ENCODE peak calls at places on chromosome 10, in five cellular contexts. One of them, this sample, is unnamed.

GRCh38 chr10:92574545-92575377 is 868 bp upstream of the IDE start:
- DNase-seq in gastrocnemius medialis: no peak
- DNase-seq in HCT116: no peak
- DNase-seq in GM23248: peak; percentile 81
- DNase-seq in PC-3: peak; percentile 39
- DNase-seq in this sample: peak; percentile 28

GRCh38 chr10:124878457-124878739 is 63.5 kb upstream of the ZRANB1 start:
- DNase-seq in PC-3: peak; percentile 31
- DNase-seq in HCT116: no peak
- DNase-seq in gastrocnemius medialis: no peak
- DNase-seq in GM23248: no peak
- DNase-seq in this sample: no peak

GRCh38 chr10:77565590-77566023 is 72.0 kb downstream of the KCNMA1 start:
- DNase-seq in GM23248: no peak
- DNase-seq in PC-3: no peak
- DNase-seq in HCT116: no peak
- DNase-seq in gastrocnemius medialis: no peak
- DNase-seq in this sample: no peak

GRCh38 chr10:75400769-75401568 is 595 bp downstream of the ZNF503 start:
- DNase-seq in HCT116: no peak
- DNase-seq in gastrocnemius medialis: no peak
- DNase-seq in GM23248: peak; percentile 90
- DNase-seq in PC-3: peak; percentile 48
- DNase-seq in this sample: no peak

GRCh38 chr10:99304857-99305220 is 24.3 kb upstream of the CNNM1 start:
- DNase-seq in GM23248: no peak
- DNase-seq in gastrocnemius medialis: no peak
- DNase-seq in PC-3: no peak
- DNase-seq in HCT116: no peak
- DNase-seq in this sample: no peak

GRCh38 chr10:128704716-128705115 is 578.5 kb upstream of the MKI67 start:
- DNase-seq in HCT116: no peak
- DNase-seq in GM23248: no peak
- DNase-seq in PC-3: peak; percentile 17
- DNase-seq in gastrocnemius medialis: no peak
- DNase-seq in this sample: no peak

GRCh38 chr10:12796431-12797185 is 204.9 kb downstream of the CCDC3 start:
- DNase-seq in HCT116: no peak
- DNase-seq in gastrocnemius medialis: no peak
- DNase-seq in PC-3: no peak
- DNase-seq in GM23248: no peak
- DNase-seq in this sample: no peak

GRCh38 chr10:124703778-124704427 is 40.3 kb downstream of the FAM53B start:
- DNase-seq in GM23248: no peak
- DNase-seq in HCT116: no peak
- DNase-seq in PC-3: no peak
- DNase-seq in gastrocnemius medialis: peak; percentile 95
- DNase-seq in this sample: peak; percentile 11

GRCh38 chr10:97321032-97321806 is 2.1 kb downstream of the FRAT1 start:
- DNase-seq in GM23248: no peak
- DNase-seq in gastrocnemius medialis: peak; percentile 34
- DNase-seq in PC-3: no peak
- DNase-seq in HCT116: no peak
- DNase-seq in this sample: no peak

GRCh38 chr10:46557319-46558140 is 1.1 kb upstream of the GPRIN2 start:
- DNase-seq in gastrocnemius medialis: peak; percentile 13
- DNase-seq in GM23248: no peak
- DNase-seq in PC-3: no peak
- DNase-seq in HCT116: no peak
- DNase-seq in this sample: no peak

GRCh38 chr10:129710510-129710847 is 243.4 kb downstream of the MGMT start:
- DNase-seq in GM23248: no peak
- DNase-seq in PC-3: no peak
- DNase-seq in HCT116: no peak
- DNase-seq in gastrocnemius medialis: no peak
- DNase-seq in this sample: no peak

GRCh38 chr10:59968705-59969104 is 62.3 kb upstream of the CCDC6 start:
- DNase-seq in PC-3: peak; percentile 55
- DNase-seq in GM23248: no peak
- DNase-seq in HCT116: no peak
- DNase-seq in gastrocnemius medialis: no peak
- DNase-seq in this sample: no peak

GRCh38 chr10:5927306-5927705 is 37.3 kb downstream of the FBH1 start:
- DNase-seq in PC-3: peak; percentile 2
- DNase-seq in HCT116: no peak
- DNase-seq in GM23248: peak; percentile 95
- DNase-seq in gastrocnemius medialis: no peak
- DNase-seq in this sample: no peak

GRCh38 chr10:18469125-18469524 is 182.3 kb downstream of the NSUN6 start:
- DNase-seq in GM23248: no peak
- DNase-seq in gastrocnemius medialis: no peak
- DNase-seq in HCT116: no peak
- DNase-seq in PC-3: no peak
- DNase-seq in this sample: no peak

GRCh38 chr10:42755028-42755451 is 27.6 kb upstream of the BMS1 start:
- DNase-seq in GM23248: no peak
- DNase-seq in gastrocnemius medialis: no peak
- DNase-seq in PC-3: no peak
- DNase-seq in HCT116: no peak
- DNase-seq in this sample: no peak

GRCh38 chr10:58412502-58412961 is 27.3 kb downstream of the TFAM start:
- DNase-seq in PC-3: peak; percentile 58
- DNase-seq in GM23248: peak; percentile 88
- DNase-seq in HCT116: no peak
- DNase-seq in gastrocnemius medialis: no peak
- DNase-seq in this sample: no peak
- H3K27ac ChIP-seq in PC-3: no peak overlapping the region
- H3K27ac ChIP-seq in GM23248: peak overlapping the region; percentile 69
- H3K27ac ChIP-seq in HCT116: no peak overlapping the region
- H3K27ac ChIP-seq in gastrocnemius medialis: no peak overlapping the region
- H3K27ac ChIP-seq in this sample: no peak overlapping the region

DNA sequence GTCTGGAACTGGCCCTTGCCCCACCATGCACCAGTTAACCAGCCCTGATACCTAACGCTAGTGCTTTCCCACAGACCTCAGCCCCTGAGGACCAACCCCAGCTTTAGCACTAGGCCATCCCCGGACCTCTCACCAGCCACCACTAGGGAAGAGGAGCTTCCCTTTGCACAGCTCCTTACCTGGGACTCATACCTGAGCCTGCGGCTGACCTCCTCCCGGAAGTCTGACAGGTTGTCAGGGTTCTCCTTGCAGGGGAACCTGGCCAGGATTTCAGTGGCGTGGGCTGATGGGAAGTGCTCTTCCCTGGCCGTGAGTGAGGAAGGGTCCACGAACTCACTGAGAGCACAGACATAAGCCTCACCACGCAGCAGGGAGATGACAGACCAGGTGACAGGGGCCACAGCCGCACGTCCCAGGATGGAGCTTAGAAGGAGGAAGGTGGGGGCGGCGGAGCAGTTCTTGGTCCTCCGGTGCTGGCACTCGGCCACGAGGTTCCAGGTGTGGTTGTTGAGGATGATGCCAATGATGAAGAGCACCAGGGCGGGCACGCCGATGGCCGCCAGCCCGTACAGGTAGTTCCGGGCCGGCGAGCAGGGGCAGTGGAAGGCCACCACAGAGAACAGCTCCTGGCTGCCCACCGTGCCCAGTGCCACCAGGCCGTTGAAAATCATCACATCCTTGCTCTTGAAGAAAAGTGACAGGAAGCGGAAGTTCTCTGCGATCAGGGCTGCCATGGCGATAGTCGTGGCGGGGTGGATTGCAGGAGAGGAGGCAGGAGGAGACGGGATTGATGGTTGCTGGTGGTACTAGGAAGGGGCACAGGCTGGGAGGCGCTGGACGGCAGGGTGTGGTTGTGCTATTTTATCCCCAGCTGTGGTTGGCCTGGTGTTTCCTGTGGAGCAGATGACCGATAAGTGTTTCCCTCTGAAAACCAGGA is 2.7 kb downstream of the CALHM2 start:
- DNase-seq in gastrocnemius medialis: no peak
- DNase-seq in HCT116: no peak
- DNase-seq in PC-3: no peak
- DNase-seq in GM23248: peak; percentile 30
- DNase-seq in this sample: no peak
- H3K27ac ChIP-seq in gastrocnemius medialis: peak overlapping the region; percentile 80
- H3K27ac ChIP-seq in HCT116: peak overlapping the region; percentile 83
- H3K27ac ChIP-seq in PC-3: no peak overlapping the region
- H3K27ac ChIP-seq in GM23248: peak overlapping the region; percentile 88
- H3K27ac ChIP-seq in this sample: no peak overlapping the region

DNA sequence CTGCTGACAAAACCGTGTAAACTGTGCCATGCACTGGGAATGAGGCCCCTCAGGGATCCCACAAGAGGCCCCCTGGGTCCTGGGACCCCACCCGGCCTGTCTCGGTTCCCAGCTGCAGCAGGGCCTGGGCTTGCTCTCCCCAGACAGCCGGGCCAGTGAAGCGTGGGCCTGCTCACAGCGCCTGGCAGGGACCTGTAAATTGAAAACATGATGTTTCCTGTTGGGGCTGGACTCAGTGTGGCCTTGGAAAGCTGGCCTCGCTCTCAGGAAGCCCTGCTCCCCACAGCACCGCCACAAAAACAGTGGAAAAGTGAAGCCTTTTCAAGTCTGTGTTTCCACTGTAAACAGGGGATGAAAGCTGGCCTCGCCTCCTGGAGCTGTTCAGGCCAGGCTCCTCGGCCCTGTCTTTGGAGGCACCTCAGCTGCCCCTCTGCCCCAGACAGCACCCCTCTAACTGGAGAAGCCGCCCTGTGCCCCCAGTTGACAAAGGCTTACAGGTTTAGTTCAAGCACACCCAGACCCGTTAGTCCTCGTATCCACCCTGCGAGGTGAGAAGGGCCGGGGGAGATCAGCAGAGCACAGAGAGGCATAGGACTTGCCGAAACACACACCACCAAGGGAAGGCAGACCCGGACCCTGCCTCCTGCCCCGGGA is 108.3 kb downstream of the ZMIZ1 start:
- DNase-seq in gastrocnemius medialis: no peak
- DNase-seq in GM23248: peak; percentile 66
- DNase-seq in HCT116: no peak
- DNase-seq in PC-3: no peak
- DNase-seq in this sample: no peak
- H3K27ac ChIP-seq in gastrocnemius medialis: peak overlapping the region; percentile 32
- H3K27ac ChIP-seq in GM23248: peak overlapping the region; percentile 74
- H3K27ac ChIP-seq in HCT116: no peak overlapping the region
- H3K27ac ChIP-seq in PC-3: no peak overlapping the region
- H3K27ac ChIP-seq in this sample: peak overlapping the region; percentile 38

GRCh38 chr10:89431977-89432376 is 17.6 kb downstream of the IFIT5 start:
- DNase-seq in gastrocnemius medialis: no peak
- DNase-seq in HCT116: no peak
- DNase-seq in GM23248: peak; percentile 38
- DNase-seq in PC-3: peak; percentile 89
- DNase-seq in this sample: no peak
- H3K27ac ChIP-seq in gastrocnemius medialis: no peak overlapping the region
- H3K27ac ChIP-seq in HCT116: no peak overlapping the region
- H3K27ac ChIP-seq in GM23248: no peak overlapping the region
- H3K27ac ChIP-seq in PC-3: no peak overlapping the region
- H3K27ac ChIP-seq in this sample: no peak overlapping the region

DNA sequence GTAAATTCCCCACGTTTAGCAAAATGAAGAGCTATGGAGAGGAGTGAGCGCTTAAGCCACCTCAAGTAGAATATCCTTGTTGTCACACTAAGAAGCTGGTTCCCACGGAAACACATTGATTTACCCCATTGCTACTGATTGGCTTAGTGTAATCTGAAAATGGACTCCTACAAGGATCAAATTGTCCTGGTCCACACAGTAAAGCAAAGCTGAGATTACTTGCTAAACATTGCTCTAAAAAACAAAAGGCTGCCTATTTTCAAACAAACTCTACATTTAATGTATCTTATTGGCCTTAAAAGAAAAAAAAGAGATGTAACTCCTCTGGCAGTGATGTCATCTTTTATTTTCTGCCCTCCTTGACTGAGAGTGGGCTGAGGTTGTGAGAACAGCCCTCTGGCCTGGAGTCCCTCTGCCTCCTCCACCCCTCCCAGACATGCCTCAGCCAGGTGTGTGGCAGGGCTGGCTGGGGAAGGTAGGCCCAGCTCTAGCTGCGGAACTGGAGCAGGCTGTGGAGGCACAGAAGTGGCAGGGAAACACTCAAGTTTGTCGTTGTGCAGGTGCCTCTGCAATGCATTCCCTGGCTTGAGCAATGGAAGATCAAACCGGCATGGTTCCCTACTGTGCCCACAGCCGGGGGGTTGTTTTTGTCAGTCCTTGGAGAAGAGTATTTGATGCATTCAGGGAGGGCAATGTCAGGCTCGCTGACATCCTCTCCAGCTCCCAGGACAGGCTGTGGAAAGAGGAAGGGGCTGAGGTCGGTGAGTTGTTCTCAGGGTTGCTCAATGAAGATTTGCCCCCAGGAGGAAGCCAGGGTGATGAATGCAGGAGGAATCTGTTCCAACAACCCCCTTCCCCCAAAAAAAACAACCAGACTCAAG is 9.1 kb downstream of the KLF6 start:
- DNase-seq in HCT116: peak; percentile 55
- DNase-seq in PC-3: peak; percentile 41
- DNase-seq in GM23248: peak; percentile 71
- DNase-seq in gastrocnemius medialis: peak; percentile 48
- DNase-seq in this sample: peak; percentile 41
- H3K27ac ChIP-seq in HCT116: peak overlapping the region; percentile 56
- H3K27ac ChIP-seq in PC-3: peak overlapping the region; percentile 86
- H3K27ac ChIP-seq in GM23248: peak overlapping the region; percentile 100
- H3K27ac ChIP-seq in gastrocnemius medialis: peak overlapping the region; percentile 100
- H3K27ac ChIP-seq in this sample: peak overlapping the region; percentile 44

GRCh38 chr10:71838264-71839211 is 12.5 kb downstream of the PSAP start:
- DNase-seq in gastrocnemius medialis: peak; percentile 60
- DNase-seq in PC-3: peak; percentile 65
- DNase-seq in GM23248: peak; percentile 84
- DNase-seq in HCT116: no peak
- DNase-seq in this sample: no peak

GRCh38 chr10:71840936-71841335 is 10.1 kb downstream of the PSAP start:
- DNase-seq in gastrocnemius medialis: no peak
- DNase-seq in PC-3: no peak
- DNase-seq in HCT116: no peak
- DNase-seq in GM23248: no peak
- DNase-seq in this sample: no peak

GRCh38 chr10:71842424-71842823 is 8.6 kb downstream of the PSAP start:
- DNase-seq in PC-3: no peak
- DNase-seq in GM23248: no peak
- DNase-seq in HCT116: no peak
- DNase-seq in gastrocnemius medialis: no peak
- DNase-seq in this sample: no peak

GRCh38 chr10:71842856-71843530 is 8.1 kb downstream of the PSAP start:
- DNase-seq in HCT116: no peak
- DNase-seq in PC-3: no peak
- DNase-seq in gastrocnemius medialis: no peak
- DNase-seq in GM23248: no peak
- DNase-seq in this sample: no peak

DNA sequence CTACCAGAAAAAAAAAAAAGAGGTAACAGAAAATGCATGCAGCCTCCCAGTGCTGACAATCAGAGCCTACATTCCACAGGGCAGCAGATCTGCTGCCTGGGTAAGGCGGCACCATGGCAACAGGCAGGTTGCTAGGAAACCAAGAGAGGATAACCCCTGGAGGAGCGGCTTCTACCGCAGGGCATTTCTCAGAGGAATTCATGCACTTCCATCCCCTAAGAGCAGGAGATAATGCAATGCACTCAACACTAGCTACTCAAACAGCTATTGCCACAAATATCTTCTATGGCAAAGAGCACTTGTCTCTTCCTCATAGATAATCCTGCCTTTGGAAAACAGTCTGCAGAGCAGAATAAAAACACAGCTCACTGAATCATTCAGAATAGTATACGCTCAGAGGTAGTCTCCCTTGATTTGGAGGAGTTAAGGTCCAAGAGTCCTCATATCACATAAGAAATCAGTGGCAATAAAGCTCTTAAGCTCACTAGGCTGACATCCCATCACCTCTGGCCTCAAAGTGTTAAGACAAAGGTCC is 10.8 kb downstream of the PSAP start:
- DNase-seq in HCT116: no peak
- DNase-seq in PC-3: peak; percentile 24
- DNase-seq in gastrocnemius medialis: peak; percentile 50
- DNase-seq in GM23248: peak; percentile 91
- DNase-seq in this sample: no peak
- H3K27ac ChIP-seq in HCT116: no peak overlapping the region
- H3K27ac ChIP-seq in PC-3: no peak overlapping the region
- H3K27ac ChIP-seq in gastrocnemius medialis: peak overlapping the region; percentile 99
- H3K27ac ChIP-seq in GM23248: peak overlapping the region; percentile 83
- H3K27ac ChIP-seq in this sample: no peak overlapping the region